ENCODE peak calls at places on chromosomes 3 and 15, in eight cellular contexts. One of them, this sample, is unnamed.

GRCh38 chr15:48872632-48873031 is 5.3 kb upstream of the EID1 start:
- DNase-seq in NCI-H1092: no peak
- DNase-seq in activated T-cell treated with anti-CD3 and anti-CD28 coated beads for 24 hours: no peak
- DNase-seq in HuH-7.5: no peak
- DNase-seq in effector memory CD8-positive, alpha-beta T cell: no peak
- DNase-seq in suprapubic skin: no peak
- DNase-seq in sigmoid colon: no peak
- DNase-seq in CD8-positive, alpha-beta memory T cell: no peak
- DNase-seq in this sample: no peak

GRCh38 chr3:189419683-189420082 is 211.5 kb upstream of the TP63 start:
- DNase-seq in suprapubic skin: no peak
- DNase-seq in sigmoid colon: no peak
- DNase-seq in effector memory CD8-positive, alpha-beta T cell: no peak
- DNase-seq in CD8-positive, alpha-beta memory T cell: no peak
- DNase-seq in NCI-H1092: no peak
- DNase-seq in HuH-7.5: no peak
- DNase-seq in activated T-cell treated with anti-CD3 and anti-CD28 coated beads for 24 hours: no peak
- DNase-seq in this sample: no peak

GRCh38 chr3:52121459-52121795 is 32.8 kb downstream of the POC1A start:
- DNase-seq in sigmoid colon: peak
- DNase-seq in activated T-cell treated with anti-CD3 and anti-CD28 coated beads for 24 hours: no peak
- DNase-seq in HuH-7.5: no peak
- DNase-seq in NCI-H1092: no peak
- DNase-seq in suprapubic skin: no peak
- DNase-seq in CD8-positive, alpha-beta memory T cell: no peak
- DNase-seq in effector memory CD8-positive, alpha-beta T cell: no peak
- DNase-seq in this sample: peak

GRCh38 chr3:47601310-47601709 is 22.6 kb upstream of the CSPG5 start:
- DNase-seq in sigmoid colon: no peak
- DNase-seq in suprapubic skin: no peak
- DNase-seq in HuH-7.5: no peak
- DNase-seq in activated T-cell treated with anti-CD3 and anti-CD28 coated beads for 24 hours: no peak
- DNase-seq in effector memory CD8-positive, alpha-beta T cell: no peak
- DNase-seq in NCI-H1092: no peak
- DNase-seq in CD8-positive, alpha-beta memory T cell: no peak
- DNase-seq in this sample: no peak

GRCh38 chr3:189772584-189772983 is 141.4 kb downstream of the TP63 start:
- DNase-seq in NCI-H1092: no peak
- DNase-seq in activated T-cell treated with anti-CD3 and anti-CD28 coated beads for 24 hours: no peak
- DNase-seq in effector memory CD8-positive, alpha-beta T cell: no peak
- DNase-seq in suprapubic skin: no peak
- DNase-seq in HuH-7.5: no peak
- DNase-seq in CD8-positive, alpha-beta memory T cell: no peak
- DNase-seq in sigmoid colon: no peak
- DNase-seq in this sample: no peak

GRCh38 chr3:187789872-187790271 is 44.6 kb upstream of the BCL6 start:
- DNase-seq in suprapubic skin: no peak
- DNase-seq in activated T-cell treated with anti-CD3 and anti-CD28 coated beads for 24 hours: no peak
- DNase-seq in HuH-7.5: no peak
- DNase-seq in NCI-H1092: no peak
- DNase-seq in effector memory CD8-positive, alpha-beta T cell: no peak
- DNase-seq in sigmoid colon: no peak
- DNase-seq in CD8-positive, alpha-beta memory T cell: no peak
- DNase-seq in this sample: no peak

GRCh38 chr3:17258823-17259436 is 374.2 kb downstream of the PLCL2 start:
- DNase-seq in effector memory CD8-positive, alpha-beta T cell: peak
- DNase-seq in activated T-cell treated with anti-CD3 and anti-CD28 coated beads for 24 hours: peak
- DNase-seq in NCI-H1092: no peak
- DNase-seq in suprapubic skin: no peak
- DNase-seq in sigmoid colon: no peak
- DNase-seq in HuH-7.5: peak
- DNase-seq in CD8-positive, alpha-beta memory T cell: no peak
- DNase-seq in this sample: peak

GRCh38 chr15:90836296-90836871 is 32.0 kb upstream of the FURIN start:
- DNase-seq in suprapubic skin: no peak
- DNase-seq in activated T-cell treated with anti-CD3 and anti-CD28 coated beads for 24 hours: no peak
- DNase-seq in sigmoid colon: no peak
- DNase-seq in CD8-positive, alpha-beta memory T cell: no peak
- DNase-seq in effector memory CD8-positive, alpha-beta T cell: no peak
- DNase-seq in HuH-7.5: peak
- DNase-seq in NCI-H1092: no peak
- DNase-seq in this sample: no peak

GRCh38 chr15:76839173-76839572 is 66.0 kb downstream of the SCAPER start:
- DNase-seq in CD8-positive, alpha-beta memory T cell: no peak
- DNase-seq in effector memory CD8-positive, alpha-beta T cell: no peak
- DNase-seq in sigmoid colon: no peak
- DNase-seq in activated T-cell treated with anti-CD3 and anti-CD28 coated beads for 24 hours: no peak
- DNase-seq in HuH-7.5: no peak
- DNase-seq in NCI-H1092: no peak
- DNase-seq in suprapubic skin: no peak
- DNase-seq in this sample: no peak

GRCh38 chr3:127196002-127196401 is 3.1 kb downstream of the PRR23E start:
- DNase-seq in NCI-H1092: no peak
- DNase-seq in suprapubic skin: peak
- DNase-seq in CD8-positive, alpha-beta memory T cell: no peak
- DNase-seq in sigmoid colon: peak
- DNase-seq in HuH-7.5: no peak
- DNase-seq in effector memory CD8-positive, alpha-beta T cell: no peak
- DNase-seq in activated T-cell treated with anti-CD3 and anti-CD28 coated beads for 24 hours: no peak
- DNase-seq in this sample: no peak

GRCh38 chr3:157938154-157938774 is 168.0 kb downstream of the SHOX2 start:
- DNase-seq in activated T-cell treated with anti-CD3 and anti-CD28 coated beads for 24 hours: no peak
- DNase-seq in NCI-H1092: no peak
- DNase-seq in CD8-positive, alpha-beta memory T cell: no peak
- DNase-seq in suprapubic skin: no peak
- DNase-seq in HuH-7.5: no peak
- DNase-seq in effector memory CD8-positive, alpha-beta T cell: no peak
- DNase-seq in sigmoid colon: no peak
- DNase-seq in this sample: no peak

GRCh38 chr15:97141360-97141759 is 810.9 kb downstream of the NR2F2 start:
- DNase-seq in CD8-positive, alpha-beta memory T cell: no peak
- DNase-seq in effector memory CD8-positive, alpha-beta T cell: no peak
- DNase-seq in NCI-H1092: no peak
- DNase-seq in activated T-cell treated with anti-CD3 and anti-CD28 coated beads for 24 hours: no peak
- DNase-seq in suprapubic skin: no peak
- DNase-seq in sigmoid colon: no peak
- DNase-seq in HuH-7.5: no peak
- DNase-seq in this sample: no peak

GRCh38 chr3:56296361-56296760 is 171.9 kb downstream of the ERC2 start:
- DNase-seq in activated T-cell treated with anti-CD3 and anti-CD28 coated beads for 24 hours: no peak
- DNase-seq in NCI-H1092: no peak
- DNase-seq in HuH-7.5: no peak
- DNase-seq in sigmoid colon: no peak
- DNase-seq in suprapubic skin: no peak
- DNase-seq in CD8-positive, alpha-beta memory T cell: no peak
- DNase-seq in effector memory CD8-positive, alpha-beta T cell: no peak
- DNase-seq in this sample: no peak

GRCh38 chr3:183188895-183189462 is 26.4 kb upstream of the LAMP3 start:
- DNase-seq in effector memory CD8-positive, alpha-beta T cell: no peak
- DNase-seq in suprapubic skin: no peak
- DNase-seq in HuH-7.5: no peak
- DNase-seq in CD8-positive, alpha-beta memory T cell: peak
- DNase-seq in NCI-H1092: no peak
- DNase-seq in sigmoid colon: no peak
- DNase-seq in activated T-cell treated with anti-CD3 and anti-CD28 coated beads for 24 hours: no peak
- DNase-seq in this sample: peak

GRCh38 chr15:60076055-60076454 is 71.9 kb downstream of the FOXB1 start:
- DNase-seq in NCI-H1092: no peak
- DNase-seq in HuH-7.5: no peak
- DNase-seq in sigmoid colon: no peak
- DNase-seq in effector memory CD8-positive, alpha-beta T cell: no peak
- DNase-seq in activated T-cell treated with anti-CD3 and anti-CD28 coated beads for 24 hours: no peak
- DNase-seq in CD8-positive, alpha-beta memory T cell: no peak
- DNase-seq in suprapubic skin: no peak
- DNase-seq in this sample: no peak

GRCh38 chr3:173371848-173372487 is 25.6 kb upstream of the NLGN1 start:
- DNase-seq in sigmoid colon: no peak
- DNase-seq in CD8-positive, alpha-beta memory T cell: no peak
- DNase-seq in suprapubic skin: no peak
- DNase-seq in NCI-H1092: no peak
- DNase-seq in activated T-cell treated with anti-CD3 and anti-CD28 coated beads for 24 hours: no peak
- DNase-seq in effector memory CD8-positive, alpha-beta T cell: no peak
- DNase-seq in HuH-7.5: no peak
- DNase-seq in this sample: no peak

GRCh38 chr15:100114526-100114925 is 227.2 kb downstream of the ADAMTS17 start:
- DNase-seq in sigmoid colon: no peak
- DNase-seq in HuH-7.5: no peak
- DNase-seq in NCI-H1092: no peak
- DNase-seq in CD8-positive, alpha-beta memory T cell: no peak
- DNase-seq in effector memory CD8-positive, alpha-beta T cell: no peak
- DNase-seq in suprapubic skin: no peak
- DNase-seq in activated T-cell treated with anti-CD3 and anti-CD28 coated beads for 24 hours: no peak
- DNase-seq in this sample: no peak

GRCh38 chr3:44289882-44290462 is 48.3 kb downstream of the TOPAZ1 start:
- DNase-seq in NCI-H1092: no peak
- DNase-seq in CD8-positive, alpha-beta memory T cell: no peak
- DNase-seq in HuH-7.5: no peak
- DNase-seq in sigmoid colon: no peak
- DNase-seq in activated T-cell treated with anti-CD3 and anti-CD28 coated beads for 24 hours: no peak
- DNase-seq in effector memory CD8-positive, alpha-beta T cell: no peak
- DNase-seq in suprapubic skin: no peak
- DNase-seq in this sample: no peak

GRCh38 chr3:87997298-87997697 is 61.5 kb downstream of the CGGBP1 start:
- DNase-seq in activated T-cell treated with anti-CD3 and anti-CD28 coated beads for 24 hours: peak
- DNase-seq in suprapubic skin: no peak
- DNase-seq in effector memory CD8-positive, alpha-beta T cell: no peak
- DNase-seq in CD8-positive, alpha-beta memory T cell: peak
- DNase-seq in sigmoid colon: no peak
- DNase-seq in HuH-7.5: no peak
- DNase-seq in NCI-H1092: no peak
- DNase-seq in this sample: no peak

GRCh38 chr3:107452436-107452835 is 70.3 kb upstream of the BBX start:
- DNase-seq in HuH-7.5: no peak
- DNase-seq in sigmoid colon: no peak
- DNase-seq in NCI-H1092: no peak
- DNase-seq in CD8-positive, alpha-beta memory T cell: no peak
- DNase-seq in activated T-cell treated with anti-CD3 and anti-CD28 coated beads for 24 hours: no peak
- DNase-seq in effector memory CD8-positive, alpha-beta T cell: no peak
- DNase-seq in suprapubic skin: no peak
- DNase-seq in this sample: no peak

GRCh38 chr3:23696842-23697241 is 108.9 kb upstream of the UBE2E1 start:
- DNase-seq in CD8-positive, alpha-beta memory T cell: no peak
- DNase-seq in HuH-7.5: no peak
- DNase-seq in suprapubic skin: no peak
- DNase-seq in NCI-H1092: no peak
- DNase-seq in activated T-cell treated with anti-CD3 and anti-CD28 coated beads for 24 hours: no peak
- DNase-seq in sigmoid colon: no peak
- DNase-seq in effector memory CD8-positive, alpha-beta T cell: no peak
- DNase-seq in this sample: no peak

GRCh38 chr15:40075298-40076044 is 33.2 kb downstream of the BMF start:
- DNase-seq in activated T-cell treated with anti-CD3 and anti-CD28 coated beads for 24 hours: no peak
- DNase-seq in sigmoid colon: no peak
- DNase-seq in HuH-7.5: no peak
- DNase-seq in effector memory CD8-positive, alpha-beta T cell: no peak
- DNase-seq in NCI-H1092: no peak
- DNase-seq in suprapubic skin: no peak
- DNase-seq in CD8-positive, alpha-beta memory T cell: no peak
- DNase-seq in this sample: no peak

GRCh38 chr15:49190586-49190985 is 20.5 kb downstream of the GALK2 start:
- DNase-seq in sigmoid colon: no peak
- DNase-seq in activated T-cell treated with anti-CD3 and anti-CD28 coated beads for 24 hours: no peak
- DNase-seq in effector memory CD8-positive, alpha-beta T cell: no peak
- DNase-seq in NCI-H1092: no peak
- DNase-seq in CD8-positive, alpha-beta memory T cell: no peak
- DNase-seq in HuH-7.5: no peak
- DNase-seq in suprapubic skin: no peak
- DNase-seq in this sample: peak

GRCh38 chr3:101574388-101575156 is 592 bp downstream of the PCNP start:
- DNase-seq in activated T-cell treated with anti-CD3 and anti-CD28 coated beads for 24 hours: peak
- DNase-seq in effector memory CD8-positive, alpha-beta T cell: peak
- DNase-seq in suprapubic skin: peak
- DNase-seq in HuH-7.5: peak
- DNase-seq in sigmoid colon: peak
- DNase-seq in CD8-positive, alpha-beta memory T cell: peak
- DNase-seq in NCI-H1092: peak
- DNase-seq in this sample: no peak

GRCh38 chr15:57861039-57861638 is 154.6 kb downstream of the POLR2M start:
- DNase-seq in activated T-cell treated with anti-CD3 and anti-CD28 coated beads for 24 hours: peak
- DNase-seq in effector memory CD8-positive, alpha-beta T cell: peak
- DNase-seq in CD8-positive, alpha-beta memory T cell: no peak
- DNase-seq in NCI-H1092: peak
- DNase-seq in HuH-7.5: peak
- DNase-seq in suprapubic skin: no peak
- DNase-seq in sigmoid colon: no peak
- DNase-seq in this sample: peak

GRCh38 chr3:195221015-195221853 is 49.7 kb downstream of the XXYLT1 start:
- DNase-seq in HuH-7.5: no peak
- DNase-seq in sigmoid colon: peak
- DNase-seq in activated T-cell treated with anti-CD3 and anti-CD28 coated beads for 24 hours: no peak
- DNase-seq in effector memory CD8-positive, alpha-beta T cell: no peak
- DNase-seq in NCI-H1092: no peak
- DNase-seq in suprapubic skin: peak
- DNase-seq in CD8-positive, alpha-beta memory T cell: no peak
- DNase-seq in this sample: peak

GRCh38 chr3:134253475-134254231 is 3.0 kb upstream of the RYK start:
- DNase-seq in sigmoid colon: no peak
- DNase-seq in NCI-H1092: no peak
- DNase-seq in HuH-7.5: no peak
- DNase-seq in suprapubic skin: no peak
- DNase-seq in CD8-positive, alpha-beta memory T cell: no peak
- DNase-seq in activated T-cell treated with anti-CD3 and anti-CD28 coated beads for 24 hours: no peak
- DNase-seq in effector memory CD8-positive, alpha-beta T cell: no peak
- DNase-seq in this sample: no peak

GRCh38 chr3:58217209-58217811 is 6.5 kb upstream of the DNASE1L3 start:
- DNase-seq in suprapubic skin: peak
- DNase-seq in HuH-7.5: peak
- DNase-seq in sigmoid colon: peak
- DNase-seq in effector memory CD8-positive, alpha-beta T cell: peak
- DNase-seq in CD8-positive, alpha-beta memory T cell: peak
- DNase-seq in activated T-cell treated with anti-CD3 and anti-CD28 coated beads for 24 hours: peak
- DNase-seq in NCI-H1092: peak
- DNase-seq in this sample: peak

GRCh38 chr3:190862209-190863118 is at the start of gene GMNC:
- DNase-seq in sigmoid colon: peak
- DNase-seq in NCI-H1092: no peak
- DNase-seq in activated T-cell treated with anti-CD3 and anti-CD28 coated beads for 24 hours: peak
- DNase-seq in suprapubic skin: peak
- DNase-seq in effector memory CD8-positive, alpha-beta T cell: no peak
- DNase-seq in HuH-7.5: peak
- DNase-seq in CD8-positive, alpha-beta memory T cell: no peak
- DNase-seq in this sample: no peak